ENCODE peak calls at places on chromosomes 2 and 18, in four cellular contexts. X is SW480, Q is T-cell, K is GM06990. E is an unnamed sample.

GRCh38 chr18:2780750-2781149 is 66.1 kb upstream of the EMILIN2 start:
- DNase-seq in X (no peak), Q (no peak), K (no peak), E (no peak)

GRCh38 chr2:150520887-150521664 is 33.6 kb upstream of the RND3 start:
- DNase-seq in X (no peak), Q (no peak), K (no peak), E (no peak)

GRCh38 chr18:22032392-22032961 is 136.9 kb upstream of the GATA6 start:
- DNase-seq in X (peak; percentile 76), Q (no peak), K (no peak), E (no peak)

GRCh38 chr2:155997538-155997937 is 335.0 kb downstream of the NR4A2 start:
- DNase-seq in X (no peak), Q (no peak), K (no peak), E (no peak)

GRCh38 chr2:215565897-215566296 is 130.0 kb upstream of the FN1 start:
- DNase-seq in X (no peak), Q (no peak), K (no peak), E (no peak)

GRCh38 chr2:9972621-9973445 is 21.3 kb downstream of the GRHL1 start:
- DNase-seq in X (peak; percentile 22), Q (no peak), K (no peak), E (peak; percentile 80)

GRCh38 chr2:112683550-112684414 is 37.0 kb upstream of the NT5DC4 start:
- DNase-seq in X (peak; percentile 28), Q (no peak), K (no peak), E (no peak)

GRCh38 chr18:61666876-61667590 is 225.8 kb downstream of the RNF152 start:
- DNase-seq in X (no peak), Q (no peak), K (no peak), E (no peak)

GRCh38 chr18:25815659-25816058 is 274.8 kb downstream of the SS18 start:
- DNase-seq in X (no peak), Q (no peak), K (no peak), E (no peak)

GRCh38 chr2:36560726-36561125 is 37.2 kb downstream of the FEZ2 start:
- DNase-seq in X (no peak), Q (no peak), K (no peak), E (no peak)

GRCh38 chr2:72051971-72052505 is 95.6 kb downstream of the CYP26B1 start:
- DNase-seq in X (no peak), Q (no peak), K (no peak), E (no peak)

GRCh38 chr2:105888625-105889024 is 143.9 kb downstream of the NCK2 start:
- DNase-seq in X (peak; percentile 86), Q (no peak), K (no peak), E (no peak)

GRCh38 chr2:163548970-163549369 is 186.8 kb downstream of the FIGN start:
- DNase-seq in X (no peak), Q (no peak), K (no peak), E (no peak)

GRCh38 chr2:44614940-44615339 is 253.2 kb downstream of the CAMKMT start:
- DNase-seq in X (no peak), Q (no peak), K (no peak), E (no peak)

GRCh38 chr2:50118951-50119702 is 912.8 kb downstream of the NRXN1 start:
- DNase-seq in X (no peak), Q (no peak), K (no peak), E (no peak)

GRCh38 chr2:57965219-57965618 is 81.4 kb upstream of the VRK2 start:
- DNase-seq in X (no peak), Q (no peak), K (no peak), E (no peak)

GRCh38 chr2:239765076-239765845 is 259.9 kb downstream of the NDUFA10 start:
- DNase-seq in X (no peak), Q (no peak), K (no peak), E (no peak)

GRCh38 chr2:159454185-159454584 is 162.2 kb downstream of the BAZ2B start:
- DNase-seq in X (no peak), Q (no peak), K (no peak), E (no peak)

GRCh38 chr2:165791811-165792454 is 2.1 kb downstream of the GALNT3 start:
- DNase-seq in X (no peak), Q (no peak), K (no peak), E (no peak)

GRCh38 chr2:199581935-199582336 is 124.2 kb upstream of the SATB2 start:
- DNase-seq in X (no peak), Q (no peak), K (no peak), E (no peak)

GRCh38 chr2:22382439-22383169 is 1002.4 kb upstream of the KLHL29 start:
- DNase-seq in X (no peak), Q (no peak), K (no peak), E (no peak)

GRCh38 chr2:12728221-12728777 is 11.6 kb downstream of the TRIB2 start:
- DNase-seq in X (no peak), Q (peak; percentile 86), K (peak; percentile 76), E (no peak)

GRCh38 chr2:12883911-12884310 is 167.2 kb downstream of the TRIB2 start:
- DNase-seq in X (no peak), Q (no peak), K (no peak), E (no peak)

GRCh38 chr2:39227628-39228412 is 15.9 kb downstream of the CDKL4 start:
- DNase-seq in X (peak; percentile 67), Q (peak; percentile 70), K (peak; percentile 46), E (peak; percentile 19)

GRCh38 chr2:230697676-230698075 is 15.0 kb upstream of the CAB39 start:
- DNase-seq in X (peak; percentile 68), Q (no peak), K (no peak), E (no peak)

GRCh38 chr2:24225883-24226282 is 51.0 kb downstream of the FAM228A start:
- DNase-seq in X (no peak), Q (no peak), K (no peak), E (no peak)

GRCh38 chr18:7517852-7518251 is 49.3 kb upstream of the PTPRM start:
- DNase-seq in X (no peak), Q (no peak), K (no peak), E (no peak)

E was measured in LNCaP clone FGC.